ENCODE peak calls at places on chromosomes 7 and 10, in nine cellular contexts. One of them, this sample, is unnamed. For H3K27me3, the result is how much of the 10 kb centered on the place peaks cover.

GRCh38 chr7:786472-787255 is 45.6 kb upstream of the SUN1 start:
- DNase-seq in CD8-positive, alpha-beta T cell: peak
- DNase-seq in K562: peak
- DNase-seq in astrocyte: no peak
- DNase-seq in ovary: peak
- DNase-seq in stomach: peak
- DNase-seq in DND-41: peak
- DNase-seq in CD8-positive, alpha-beta memory T cell: peak
- DNase-seq in lower lobe of right lung: peak
- DNase-seq in this sample: peak

GRCh38 chr7:44796034-44796503 is 412 bp upstream of the PPIA start:
- DNase-seq in CD8-positive, alpha-beta T cell: no peak
- DNase-seq in K562: no peak
- DNase-seq in astrocyte: peak
- DNase-seq in ovary: no peak
- DNase-seq in stomach: no peak
- DNase-seq in DND-41: no peak
- DNase-seq in CD8-positive, alpha-beta memory T cell: no peak
- DNase-seq in lower lobe of right lung: no peak
- DNase-seq in this sample: peak

GRCh38 chr7:157428554-157428945 is 91.7 kb downstream of the DNAJB6 start:
- DNase-seq in CD8-positive, alpha-beta T cell: no peak
- DNase-seq in K562: no peak
- DNase-seq in astrocyte: no peak
- DNase-seq in ovary: no peak
- DNase-seq in stomach: no peak
- DNase-seq in DND-41: no peak
- DNase-seq in CD8-positive, alpha-beta memory T cell: no peak
- DNase-seq in lower lobe of right lung: peak
- DNase-seq in this sample: no peak

GRCh38 chr10:107103174-107104025 is 61.1 kb downstream of the SORCS1 start:
- DNase-seq in CD8-positive, alpha-beta T cell: no peak
- DNase-seq in K562: no peak
- DNase-seq in astrocyte: no peak
- DNase-seq in ovary: no peak
- DNase-seq in stomach: no peak
- DNase-seq in DND-41: no peak
- DNase-seq in CD8-positive, alpha-beta memory T cell: no peak
- DNase-seq in lower lobe of right lung: no peak
- DNase-seq in this sample: no peak

GRCh38 chr7:93117327-93117726 is 452 bp downstream of the SAMD9 start:
- DNase-seq in CD8-positive, alpha-beta T cell: no peak
- DNase-seq in K562: no peak
- DNase-seq in astrocyte: no peak
- DNase-seq in ovary: no peak
- DNase-seq in stomach: no peak
- DNase-seq in DND-41: no peak
- DNase-seq in CD8-positive, alpha-beta memory T cell: no peak
- DNase-seq in lower lobe of right lung: no peak
- DNase-seq in this sample: no peak

GRCh38 chr10:96671207-96671890 is 49.0 kb downstream of the PIK3AP1 start:
- DNase-seq in CD8-positive, alpha-beta T cell: no peak
- DNase-seq in K562: no peak
- DNase-seq in astrocyte: no peak
- DNase-seq in ovary: no peak
- DNase-seq in stomach: no peak
- DNase-seq in DND-41: no peak
- DNase-seq in CD8-positive, alpha-beta memory T cell: no peak
- DNase-seq in lower lobe of right lung: no peak
- DNase-seq in this sample: no peak

GRCh38 chr7:128387663-128388485 is 21.9 kb downstream of the IMPDH1 start:
- DNase-seq in CD8-positive, alpha-beta T cell: peak
- DNase-seq in K562: peak
- DNase-seq in astrocyte: peak
- DNase-seq in ovary: peak
- DNase-seq in stomach: peak
- DNase-seq in DND-41: peak
- DNase-seq in CD8-positive, alpha-beta memory T cell: peak
- DNase-seq in lower lobe of right lung: peak
- DNase-seq in this sample: peak

GRCh38 chr7:1851731-1852531 is 181.9 kb downstream of the ELFN1 start:
- DNase-seq in CD8-positive, alpha-beta T cell: no peak
- DNase-seq in K562: no peak
- DNase-seq in astrocyte: no peak
- DNase-seq in ovary: no peak
- DNase-seq in stomach: peak
- DNase-seq in DND-41: no peak
- DNase-seq in CD8-positive, alpha-beta memory T cell: no peak
- DNase-seq in lower lobe of right lung: peak
- DNase-seq in this sample: peak

GRCh38 chr7:94252124-94252523 is 142.6 kb upstream of the COL1A2 start:
- DNase-seq in CD8-positive, alpha-beta T cell: no peak
- DNase-seq in K562: no peak
- DNase-seq in astrocyte: no peak
- DNase-seq in ovary: no peak
- DNase-seq in stomach: no peak
- DNase-seq in DND-41: no peak
- DNase-seq in CD8-positive, alpha-beta memory T cell: no peak
- DNase-seq in lower lobe of right lung: no peak
- DNase-seq in this sample: no peak

GRCh38 chr10:83166344-83166743 is 973.0 kb upstream of the GHITM start:
- DNase-seq in CD8-positive, alpha-beta T cell: no peak
- DNase-seq in K562: no peak
- DNase-seq in astrocyte: no peak
- DNase-seq in ovary: no peak
- DNase-seq in stomach: no peak
- DNase-seq in DND-41: no peak
- DNase-seq in CD8-positive, alpha-beta memory T cell: no peak
- DNase-seq in lower lobe of right lung: no peak
- DNase-seq in this sample: peak

DNA sequence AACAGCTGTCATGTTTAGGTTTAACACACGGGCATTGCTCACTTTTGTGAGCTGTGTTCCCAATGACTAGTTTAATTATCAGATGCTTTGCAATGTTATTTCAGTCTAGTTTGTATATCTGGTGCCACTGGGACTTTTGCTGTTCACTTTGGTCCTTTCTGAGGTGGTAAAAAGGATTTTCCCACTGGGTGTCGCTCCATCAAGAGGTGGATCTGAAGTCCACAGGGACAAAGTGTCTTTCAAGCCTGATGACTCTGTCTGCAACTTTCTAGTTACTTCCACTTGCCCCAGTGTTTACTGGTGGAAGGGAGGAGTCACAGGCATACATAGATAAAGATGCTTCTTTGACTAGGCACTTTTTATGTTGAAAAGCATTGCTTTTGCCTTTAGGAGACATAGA is 242.2 kb downstream of the HGF start:
- DNase-seq in CD8-positive, alpha-beta T cell: no peak
- DNase-seq in K562: no peak
- DNase-seq in astrocyte: no peak
- DNase-seq in ovary: no peak
- DNase-seq in stomach: no peak
- DNase-seq in DND-41: no peak
- DNase-seq in CD8-positive, alpha-beta memory T cell: no peak
- DNase-seq in lower lobe of right lung: no peak
- DNase-seq in this sample: no peak
- H3K27me3 ChIP-seq in CD8-positive, alpha-beta T cell: under half
- H3K27me3 ChIP-seq in K562: under half
- H3K27me3 ChIP-seq in astrocyte: under half
- H3K27me3 ChIP-seq in ovary: under half
- H3K27me3 ChIP-seq in stomach: under half
- H3K27me3 ChIP-seq in DND-41: under half
- H3K27me3 ChIP-seq in CD8-positive, alpha-beta memory T cell: under half
- H3K27me3 ChIP-seq in lower lobe of right lung: under half
- H3K27me3 ChIP-seq in this sample: under half

GRCh38 chr7:30135271-30135550 is 425 bp downstream of the MTURN start:
- DNase-seq in CD8-positive, alpha-beta T cell: no peak
- DNase-seq in K562: no peak
- DNase-seq in astrocyte: no peak
- DNase-seq in ovary: no peak
- DNase-seq in stomach: no peak
- DNase-seq in DND-41: no peak
- DNase-seq in CD8-positive, alpha-beta memory T cell: no peak
- DNase-seq in lower lobe of right lung: no peak
- DNase-seq in this sample: no peak

GRCh38 chr7:30134523-30135270 is at the start of gene MTURN:
- DNase-seq in CD8-positive, alpha-beta T cell: peak
- DNase-seq in K562: peak
- DNase-seq in astrocyte: peak
- DNase-seq in ovary: peak
- DNase-seq in stomach: peak
- DNase-seq in DND-41: peak
- DNase-seq in CD8-positive, alpha-beta memory T cell: peak
- DNase-seq in lower lobe of right lung: peak
- DNase-seq in this sample: peak

GRCh38 chr7:30136743-30137485 is 2.1 kb downstream of the MTURN start:
- DNase-seq in CD8-positive, alpha-beta T cell: no peak
- DNase-seq in K562: no peak
- DNase-seq in astrocyte: no peak
- DNase-seq in ovary: no peak
- DNase-seq in stomach: no peak
- DNase-seq in DND-41: no peak
- DNase-seq in CD8-positive, alpha-beta memory T cell: no peak
- DNase-seq in lower lobe of right lung: no peak
- DNase-seq in this sample: no peak

GRCh38 chr7:30135551-30136271 is 925 bp downstream of the MTURN start:
- DNase-seq in CD8-positive, alpha-beta T cell: peak
- DNase-seq in K562: no peak
- DNase-seq in astrocyte: peak
- DNase-seq in ovary: peak
- DNase-seq in stomach: peak
- DNase-seq in DND-41: no peak
- DNase-seq in CD8-positive, alpha-beta memory T cell: peak
- DNase-seq in lower lobe of right lung: peak
- DNase-seq in this sample: peak

GRCh38 chr7:30136339-30136738 is 1.6 kb downstream of the MTURN start:
- DNase-seq in CD8-positive, alpha-beta T cell: no peak
- DNase-seq in K562: no peak
- DNase-seq in astrocyte: no peak
- DNase-seq in ovary: peak
- DNase-seq in stomach: no peak
- DNase-seq in DND-41: no peak
- DNase-seq in CD8-positive, alpha-beta memory T cell: no peak
- DNase-seq in lower lobe of right lung: no peak
- DNase-seq in this sample: peak
- H3K27ac ChIP-seq in CD8-positive, alpha-beta T cell: no peak
- H3K27ac ChIP-seq in K562: no peak
- H3K27ac ChIP-seq in astrocyte: no peak
- H3K27ac ChIP-seq in ovary: peak
- H3K27ac ChIP-seq in stomach: peak
- H3K27ac ChIP-seq in DND-41: no peak
- H3K27ac ChIP-seq in CD8-positive, alpha-beta memory T cell: no peak
- H3K27ac ChIP-seq in lower lobe of right lung: peak
- H3K27ac ChIP-seq in this sample: peak

DNA sequence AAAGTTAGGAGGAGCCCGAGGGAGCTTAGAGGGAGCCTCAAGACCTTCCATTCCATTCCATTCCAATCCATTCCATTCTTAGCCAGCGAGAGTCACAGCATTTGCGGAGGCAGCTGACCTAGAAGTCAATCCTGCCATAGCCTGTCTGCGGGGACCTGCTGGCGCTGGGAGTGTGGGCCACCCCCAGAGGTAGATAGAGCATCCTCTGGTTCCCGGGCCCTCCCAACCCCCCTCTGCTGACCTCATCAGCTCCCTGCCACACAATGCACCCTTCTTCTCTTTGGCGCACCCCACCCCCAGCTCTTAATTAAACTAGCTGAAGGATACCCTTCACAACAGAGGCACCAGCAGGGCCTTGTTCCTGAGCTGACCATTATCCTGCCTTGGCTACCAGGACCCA is 152.5 kb upstream of the ZMIZ1 start:
- DNase-seq in CD8-positive, alpha-beta T cell: no peak
- DNase-seq in K562: no peak
- DNase-seq in astrocyte: no peak
- DNase-seq in ovary: no peak
- DNase-seq in stomach: no peak
- DNase-seq in DND-41: no peak
- DNase-seq in CD8-positive, alpha-beta memory T cell: no peak
- DNase-seq in lower lobe of right lung: no peak
- DNase-seq in this sample: no peak
- H3K27me3 ChIP-seq in CD8-positive, alpha-beta T cell: under half
- H3K27me3 ChIP-seq in K562: under half
- H3K27me3 ChIP-seq in astrocyte: under half
- H3K27me3 ChIP-seq in ovary: under half
- H3K27me3 ChIP-seq in stomach: under half
- H3K27me3 ChIP-seq in DND-41: under half
- H3K27me3 ChIP-seq in CD8-positive, alpha-beta memory T cell: under half
- H3K27me3 ChIP-seq in lower lobe of right lung: under half
- H3K27me3 ChIP-seq in this sample: under half

GRCh38 chr7:136050462-136050847 is 73.3 kb upstream of the MTPN start:
- DNase-seq in CD8-positive, alpha-beta T cell: no peak
- DNase-seq in K562: no peak
- DNase-seq in astrocyte: no peak
- DNase-seq in ovary: no peak
- DNase-seq in stomach: no peak
- DNase-seq in DND-41: no peak
- DNase-seq in CD8-positive, alpha-beta memory T cell: no peak
- DNase-seq in lower lobe of right lung: no peak
- DNase-seq in this sample: no peak

GRCh38 chr7:136049117-136049516 is 72.0 kb upstream of the MTPN start:
- DNase-seq in CD8-positive, alpha-beta T cell: no peak
- DNase-seq in K562: peak
- DNase-seq in astrocyte: no peak
- DNase-seq in ovary: no peak
- DNase-seq in stomach: no peak
- DNase-seq in DND-41: no peak
- DNase-seq in CD8-positive, alpha-beta memory T cell: no peak
- DNase-seq in lower lobe of right lung: no peak
- DNase-seq in this sample: no peak

GRCh38 chr7:136046548-136046947 is 69.4 kb upstream of the MTPN start:
- DNase-seq in CD8-positive, alpha-beta T cell: no peak
- DNase-seq in K562: no peak
- DNase-seq in astrocyte: no peak
- DNase-seq in ovary: no peak
- DNase-seq in stomach: no peak
- DNase-seq in DND-41: no peak
- DNase-seq in CD8-positive, alpha-beta memory T cell: no peak
- DNase-seq in lower lobe of right lung: no peak
- DNase-seq in this sample: no peak

GRCh38 chr7:136053689-136054485 is 76.7 kb upstream of the MTPN start:
- DNase-seq in CD8-positive, alpha-beta T cell: no peak
- DNase-seq in K562: peak
- DNase-seq in astrocyte: no peak
- DNase-seq in ovary: no peak
- DNase-seq in stomach: no peak
- DNase-seq in DND-41: no peak
- DNase-seq in CD8-positive, alpha-beta memory T cell: no peak
- DNase-seq in lower lobe of right lung: no peak
- DNase-seq in this sample: no peak

DNA sequence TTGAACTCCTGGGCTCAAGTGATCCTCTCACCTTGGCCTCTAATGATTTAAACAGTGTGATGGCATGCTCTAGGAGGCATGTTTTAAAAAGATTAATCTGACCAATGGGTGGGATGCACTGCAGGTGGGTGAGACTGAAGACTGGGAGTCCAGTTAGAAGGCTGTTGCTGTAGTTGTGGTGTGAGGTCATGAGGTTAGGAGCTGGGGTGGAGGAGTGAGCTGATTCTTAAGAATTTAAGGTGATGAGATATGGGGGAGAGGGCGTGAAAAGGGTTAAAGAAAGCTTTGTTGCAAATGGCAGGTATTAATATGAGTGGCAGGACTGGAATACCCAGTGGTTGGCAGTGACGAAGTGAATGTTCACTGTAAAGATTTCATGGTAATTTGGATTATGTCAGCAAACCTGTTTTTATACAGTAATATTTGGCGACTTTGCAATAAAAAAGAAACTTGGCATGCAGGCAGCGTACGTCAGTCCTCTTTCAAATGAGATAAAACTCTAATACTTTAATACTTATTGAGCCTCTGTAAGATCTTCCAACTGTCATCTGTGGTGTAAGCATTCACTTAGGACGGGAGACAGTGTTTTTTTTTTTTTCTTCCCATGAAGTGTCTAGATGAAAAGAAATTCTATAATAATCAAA is 72.8 kb upstream of the MTPN start:
- DNase-seq in CD8-positive, alpha-beta T cell: no peak
- DNase-seq in K562: no peak
- DNase-seq in astrocyte: no peak
- DNase-seq in ovary: no peak
- DNase-seq in stomach: no peak
- DNase-seq in DND-41: no peak
- DNase-seq in CD8-positive, alpha-beta memory T cell: no peak
- DNase-seq in lower lobe of right lung: no peak
- DNase-seq in this sample: no peak
- H3K27ac ChIP-seq in CD8-positive, alpha-beta T cell: no peak
- H3K27ac ChIP-seq in K562: no peak
- H3K27ac ChIP-seq in astrocyte: no peak
- H3K27ac ChIP-seq in ovary: no peak
- H3K27ac ChIP-seq in stomach: no peak
- H3K27ac ChIP-seq in DND-41: no peak
- H3K27ac ChIP-seq in CD8-positive, alpha-beta memory T cell: no peak
- H3K27ac ChIP-seq in lower lobe of right lung: no peak
- H3K27ac ChIP-seq in this sample: no peak